ENCODE peak calls at places on chromosome 17, in seven cellular contexts. R, Z, D, S, Y, M and O are unnamed samples.

GRCh38 chr17:64773836-64774761 is 112.0 kb upstream of the SMURF2 start:
- DNase-seq in R (peak), Z (peak), D (no peak), S (no peak), Y (peak), M (peak), O (no peak)

GRCh38 chr17:4072487-4073157 is 70.2 kb downstream of the ZZEF1 start:
- DNase-seq in R (peak), Z (no peak), D (no peak), S (no peak), Y (no peak), M (no peak), O (no peak)

GRCh38 chr17:57356153-57356721 is 99.9 kb downstream of the MSI2 start:
- DNase-seq in R (no peak), Z (no peak), D (no peak), S (no peak), Y (peak), M (no peak), O (no peak)

GRCh38 chr17:9959377-9959981 is 54.4 kb upstream of the RCVRN start:
- DNase-seq in R (peak), Z (peak), D (peak), S (peak), Y (peak), M (peak), O (no peak)

GRCh38 chr17:65020284-65020683 is 36.3 kb downstream of the GNA13 start:
- DNase-seq in R (peak), Z (no peak), D (no peak), S (no peak), Y (no peak), M (no peak), O (no peak)

GRCh38 chr17:55632893-55633292 is 89.8 kb downstream of the TMEM100 start:
- DNase-seq in R (peak), Z (no peak), D (no peak), S (no peak), Y (no peak), M (no peak), O (no peak)

GRCh38 chr17:8740486-8740885 is 4.2 kb downstream of the CCDC42 start:
- DNase-seq in R (no peak), Z (no peak), D (no peak), S (peak), Y (no peak), M (no peak), O (peak)

GRCh38 chr17:16639438-16639837 is 14.2 kb downstream of the ZNF624 start:
- DNase-seq in R (no peak), Z (no peak), D (no peak), S (no peak), Y (no peak), M (no peak), O (no peak)

GRCh38 chr17:79750650-79751545 is 20.2 kb downstream of the ENPP7 start:
- DNase-seq in R (no peak), Z (no peak), D (no peak), S (no peak), Y (no peak), M (no peak), O (no peak)

GRCh38 chr17:56593073-56593740 is at the start of gene NOG:
- DNase-seq in R (peak), Z (peak), D (peak), S (peak), Y (no peak), M (peak), O (no peak)

GRCh38 chr17:72164340-72164739 is 43.5 kb downstream of the SOX9 start:
- DNase-seq in R (peak), Z (no peak), D (no peak), S (no peak), Y (no peak), M (no peak), O (no peak)

GRCh38 chr17:45733781-45734180 is 50.3 kb upstream of the CRHR1 start:
- DNase-seq in R (no peak), Z (no peak), D (no peak), S (no peak), Y (no peak), M (no peak), O (no peak)

GRCh38 chr17:58416396-58416795 is 938 bp downstream of the RNF43 start:
- DNase-seq in R (no peak), Z (no peak), D (no peak), S (no peak), Y (no peak), M (no peak), O (no peak)

GRCh38 chr17:73351764-73352163 is 40.0 kb upstream of the CDC42EP4 start:
- DNase-seq in R (no peak), Z (no peak), D (no peak), S (no peak), Y (no peak), M (no peak), O (no peak)

GRCh38 chr17:39002991-39003715 is 36.0 kb upstream of the FBXO47 start:
- DNase-seq in R (peak), Z (no peak), D (no peak), S (peak), Y (no peak), M (peak), O (peak)

GRCh38 chr17:72095316-72095715 is 25.5 kb upstream of the SOX9 start:
- DNase-seq in R (no peak), Z (no peak), D (no peak), S (no peak), Y (no peak), M (no peak), O (no peak)

GRCh38 chr17:76868176-76868668 is at the start of gene MGAT5B:
- DNase-seq in R (peak), Z (peak), D (peak), S (peak), Y (peak), M (peak), O (peak)

GRCh38 chr17:42422958-42423712 is at the start of gene CAVIN1:
- DNase-seq in R (peak), Z (peak), D (peak), S (peak), Y (no peak), M (peak), O (peak)

GRCh38 chr17:45311762-45312476 is 4.9 kb downstream of the MAP3K14 start:
- DNase-seq in R (no peak), Z (no peak), D (no peak), S (peak), Y (peak), M (peak), O (peak)

GRCh38 chr17:68057531-68057952 is 22.0 kb downstream of the KPNA2 start:
- DNase-seq in R (peak), Z (peak), D (no peak), S (peak), Y (peak), M (no peak), O (peak)

GRCh38 chr17:8377422-8377821 is 918 bp upstream of the KRABD2 start:
- DNase-seq in R (no peak), Z (no peak), D (no peak), S (no peak), Y (no peak), M (no peak), O (no peak)

GRCh38 chr17:78828470-78829185 is 12.0 kb downstream of the USP36 start:
- DNase-seq in R (peak), Z (peak), D (no peak), S (no peak), Y (no peak), M (no peak), O (no peak)

GRCh38 chr17:31390426-31390747 is 1.1 kb upstream of the RAB11FIP4 start:
- DNase-seq in R (peak), Z (no peak), D (no peak), S (no peak), Y (no peak), M (no peak), O (no peak)

GRCh38 chr17:7586673-7587419 is 3.0 kb downstream of the SOX15 start:
- DNase-seq in R (no peak), Z (peak), D (no peak), S (no peak), Y (no peak), M (no peak), O (no peak)

GRCh38 chr17:58172369-58173071 is 5.7 kb downstream of the OR4D2 start:
- DNase-seq in R (no peak), Z (peak), D (peak), S (peak), Y (peak), M (no peak), O (peak)

GRCh38 chr17:37158290-37158689 is 209.5 kb downstream of the AATF start:
- DNase-seq in R (no peak), Z (no peak), D (no peak), S (no peak), Y (no peak), M (no peak), O (no peak)

GRCh38 chr17:28008526-28008925 is 34.0 kb upstream of the NLK start:
- DNase-seq in R (peak), Z (peak), D (peak), S (peak), Y (peak), M (no peak), O (no peak)

GRCh38 chr17:17732892-17733670 is 51.8 kb downstream of the RAI1 start:
- DNase-seq in R (peak), Z (no peak), D (no peak), S (no peak), Y (no peak), M (no peak), O (no peak)

GRCh38 chr17:32117399-32117798 is 24.9 kb upstream of the RHOT1 start:
- DNase-seq in R (no peak), Z (no peak), D (no peak), S (no peak), Y (no peak), M (no peak), O (no peak)

GRCh38 chr17:42660692-42661345 is 1.7 kb downstream of the TUBG2 start:
- DNase-seq in R (peak), Z (no peak), D (no peak), S (no peak), Y (no peak), M (no peak), O (no peak)